ENCODE peak calls at places on chromosome 7, in seven cellular contexts. O is H7; J is hepatocyte; E is CD4-positive, alpha-beta memory T cell; H is iPS DF 6.9; L is prostate gland; U is IMR-90. Y is an unnamed sample.

GRCh38 chr7:34087892-34088891 is 182.9 kb downstream of the BMPER start:
- DNase-seq in O (peak; percentile 53), J (peak; percentile 58), U (peak; percentile 40), L (no peak), E (no peak), H (peak; percentile 52), Y (no peak)

GRCh38 chr7:116630357-116630756 is 41.6 kb upstream of the MET start:
- DNase-seq in U (no peak), L (no peak), E (no peak), O (no peak), H (no peak), J (no peak), Y (no peak)

GRCh38 chr7:69619619-69620018 is 21.3 kb downstream of the AUTS2 start:
- DNase-seq in O (no peak), U (no peak), E (no peak), J (no peak), L (no peak), H (no peak), Y (no peak)

GRCh38 chr7:81908220-81908619 is 138.4 kb upstream of the HGF start:
- DNase-seq in E (no peak), L (no peak), O (no peak), J (no peak), H (no peak), U (no peak), Y (no peak)

GRCh38 chr7:2986561-2986960 is 57.1 kb downstream of the CARD11 start:
- DNase-seq in L (no peak), O (no peak), E (no peak), J (no peak), H (no peak), U (no peak), Y (no peak)

GRCh38 chr7:17690030-17690429 is 250.3 kb downstream of the SNX13 start:
- DNase-seq in L (no peak), H (no peak), U (peak; percentile 95), J (no peak), E (no peak), O (no peak), Y (no peak)

GRCh38 chr7:26843696-26844095 is 20.7 kb downstream of the SKAP2 start:
- DNase-seq in E (no peak), L (no peak), U (peak; percentile 41), J (no peak), O (peak; percentile 16), H (no peak), Y (no peak)

GRCh38 chr7:129946282-129946681 is 6.5 kb downstream of the UBE2H start:
- DNase-seq in H (no peak), O (no peak), J (no peak), E (no peak), L (no peak), U (no peak), Y (no peak)

GRCh38 chr7:112462236-112462635 is 12.0 kb downstream of the IFRD1 start:
- DNase-seq in L (peak; percentile 84), H (no peak), E (no peak), U (peak; percentile 63), O (no peak), J (peak; percentile 50), Y (peak; percentile 80)

GRCh38 chr7:100380180-100380579 is 6.9 kb downstream of the PILRA start:
- DNase-seq in E (no peak), L (no peak), U (no peak), O (no peak), J (no peak), H (no peak), Y (no peak)

GRCh38 chr7:101705327-101705726 is 76.2 kb upstream of the MYL10 start:
- DNase-seq in L (no peak), J (no peak), U (peak; percentile 10), O (no peak), H (no peak), E (no peak), Y (no peak)
- H3K27me3 ChIP-seq in L (no peaks in the 10 kb centered on the region), J (no peaks in the 10 kb centered on the region), U (peaks cover 43% of the 10 kb centered on the region), O (no peaks in the 10 kb centered on the region), H (no peaks in the 10 kb centered on the region), E (no peaks in the 10 kb centered on the region), Y (no peaks in the 10 kb centered on the region)

DNA sequence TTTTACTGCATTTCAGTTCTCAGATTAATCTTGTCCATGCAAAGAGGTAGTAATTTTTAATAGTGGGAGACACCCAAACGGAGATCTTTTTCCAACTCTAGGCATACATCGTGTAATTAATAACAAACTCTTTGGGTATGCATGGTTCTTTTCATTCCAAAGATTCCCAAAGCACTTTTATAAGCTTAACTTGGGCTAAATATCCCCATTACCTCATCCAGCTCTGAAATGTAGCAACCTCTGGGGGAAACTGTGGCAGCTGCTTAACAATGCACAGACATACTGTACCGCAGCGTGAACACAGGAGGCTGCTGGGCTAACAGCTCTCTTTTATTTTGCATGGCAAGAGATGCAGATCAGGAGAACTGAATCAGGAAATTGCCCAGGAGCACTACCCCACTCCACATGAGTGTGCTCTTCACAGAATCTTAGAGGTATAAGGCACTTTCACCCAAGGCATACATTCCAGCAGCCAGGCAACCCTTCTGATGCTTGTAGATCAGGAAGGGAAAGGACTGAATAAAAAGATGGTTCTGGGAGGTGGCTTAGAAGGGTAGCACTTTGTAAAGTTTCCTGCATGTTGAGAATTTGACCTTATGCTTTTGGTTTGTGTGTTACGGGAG is 114.4 kb upstream of the GLI3 start:
- DNase-seq in E (no peak), U (no peak), H (no peak), O (no peak), J (no peak), L (no peak), Y (no peak)
- H3K4me3 ChIP-seq in E (no peak overlapping the region), U (no peak overlapping the region), H (no peak overlapping the region), O (no peak overlapping the region), J (no peak overlapping the region), L (no peak overlapping the region), Y (no peak overlapping the region)

GRCh38 chr7:154994996-154995395 is 7.9 kb downstream of the PAXIP1 start:
- DNase-seq in E (no peak), J (no peak), L (no peak), U (no peak), H (no peak), O (no peak), Y (no peak)

GRCh38 chr7:154987571-154987970 is 15.4 kb downstream of the PAXIP1 start:
- DNase-seq in U (no peak), O (no peak), J (no peak), L (no peak), H (no peak), E (no peak), Y (no peak)

GRCh38 chr7:154986200-154986599 is 16.7 kb downstream of the PAXIP1 start:
- DNase-seq in H (no peak), O (no peak), E (no peak), L (no peak), U (no peak), J (no peak), Y (no peak)

GRCh38 chr7:154996101-154996500 is 6.8 kb downstream of the PAXIP1 start:
- DNase-seq in U (no peak), O (no peak), J (no peak), E (no peak), H (no peak), L (no peak), Y (no peak)

DNA sequence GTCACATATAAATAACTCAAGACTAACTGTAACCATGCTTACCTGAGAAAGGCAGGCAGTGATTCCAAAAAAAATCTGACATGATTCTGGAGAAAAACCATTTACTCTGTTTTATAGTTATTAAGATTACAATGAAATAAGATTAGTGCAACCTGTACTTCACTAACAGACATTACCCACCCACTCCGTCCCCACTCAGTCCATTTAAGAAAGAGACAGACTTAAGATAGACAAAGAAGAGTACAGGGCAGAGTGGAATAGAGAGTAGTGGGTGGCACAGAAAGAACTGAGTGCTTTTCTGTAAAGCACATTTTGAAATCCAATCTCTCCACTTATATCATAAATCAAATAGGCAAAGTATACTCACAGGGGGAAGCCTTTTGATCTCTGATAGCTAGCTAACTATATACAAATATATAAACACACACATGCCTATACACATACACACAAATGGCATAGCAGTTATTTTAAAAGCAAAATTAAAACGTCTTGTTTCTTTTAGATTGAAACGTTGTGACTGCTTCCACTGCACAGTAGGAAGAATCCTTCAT is 11.9 kb downstream of the PAXIP1 start:
- DNase-seq in U (no peak), H (no peak), L (no peak), O (no peak), J (no peak), E (no peak), Y (no peak)
- H3K27me3 ChIP-seq in U (no peaks in the 10 kb centered on the region), H (no peaks in the 10 kb centered on the region), L (no peaks in the 10 kb centered on the region), O (no peaks in the 10 kb centered on the region), J (no peaks in the 10 kb centered on the region), E (no peaks in the 10 kb centered on the region), Y (no peaks in the 10 kb centered on the region)

GRCh38 chr7:590731-591551 is 71.3 kb upstream of the PDGFA start:
- DNase-seq in U (no peak), J (no peak), E (no peak), O (no peak), H (no peak), L (peak; percentile 29), Y (no peak)
- H3K4me3 ChIP-seq in U (no peak overlapping the region), J (no peak overlapping the region), E (no peak overlapping the region), O (no peak overlapping the region), H (no peak overlapping the region), L (no peak overlapping the region), Y (peak overlapping the region; percentile 33)

GRCh38 chr7:47378728-47379395 is 203.0 kb downstream of the TNS3 start:
- DNase-seq in U (no peak), H (no peak), O (no peak), L (no peak), E (no peak), J (no peak), Y (no peak)

GRCh38 chr7:47381132-47381495 is 200.8 kb downstream of the TNS3 start:
- DNase-seq in J (no peak), H (no peak), L (no peak), E (no peak), U (no peak), O (no peak), Y (no peak)

GRCh38 chr7:47382200-47382599 is 199.7 kb downstream of the TNS3 start:
- DNase-seq in J (no peak), E (no peak), O (no peak), L (no peak), U (no peak), H (no peak), Y (no peak)

GRCh38 chr7:47379629-47380324 is 202.1 kb downstream of the TNS3 start:
- DNase-seq in U (peak; percentile 75), J (peak; percentile 62), L (peak; percentile 36), E (no peak), O (peak; percentile 68), H (peak; percentile 18), Y (no peak)

GRCh38 chr7:47380325-47381131 is 201.4 kb downstream of the TNS3 start:
- DNase-seq in O (peak; percentile 72), H (peak; percentile 22), E (no peak), L (no peak), J (peak; percentile 58), U (peak; percentile 73), Y (no peak)
- H3K27me3 ChIP-seq in O (no peaks in the 10 kb centered on the region), H (no peaks in the 10 kb centered on the region), E (no peaks in the 10 kb centered on the region), L (no peaks in the 10 kb centered on the region), J (no peaks in the 10 kb centered on the region), U (no peaks in the 10 kb centered on the region), Y (no peaks in the 10 kb centered on the region)

GRCh38 chr7:15687645-15688025 is 1.2 kb upstream of the MEOX2 start:
- DNase-seq in J (no peak), L (no peak), H (no peak), U (no peak), O (peak; percentile 25), E (no peak), Y (no peak)
- H3K4me3 ChIP-seq in J (no peak overlapping the region), L (no peak overlapping the region), H (no peak overlapping the region), U (no peak overlapping the region), O (peak overlapping the region; percentile 1), E (no peak overlapping the region), Y (peak overlapping the region; percentile 66)

DNA sequence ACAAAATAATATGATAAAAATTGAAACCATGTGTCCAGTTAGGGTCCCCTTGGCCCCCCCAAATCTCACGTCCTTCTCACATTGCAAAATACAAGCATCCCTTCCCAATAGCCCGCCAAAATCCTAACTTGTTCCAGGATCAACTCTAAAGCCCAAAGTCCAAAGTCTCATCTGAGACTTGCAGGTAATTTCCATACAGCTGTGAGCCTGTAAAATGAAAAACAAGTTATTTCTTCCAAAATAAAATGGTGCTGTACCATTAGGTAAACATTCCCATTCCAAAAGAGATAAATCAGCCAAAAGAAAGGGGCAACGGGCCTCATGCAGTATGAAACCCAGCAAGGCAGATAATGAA is 51.0 kb upstream of the COBL start:
- DNase-seq in O (no peak), J (no peak), U (no peak), L (no peak), E (no peak), H (no peak), Y (no peak)
- H3K27me3 ChIP-seq in O (no peaks in the 10 kb centered on the region), J (no peaks in the 10 kb centered on the region), U (no peaks in the 10 kb centered on the region), L (no peaks in the 10 kb centered on the region), E (no peaks in the 10 kb centered on the region), H (no peaks in the 10 kb centered on the region), Y (no peaks in the 10 kb centered on the region)

Y was measured in ascending aorta.